ENCODE peak calls at places on chromosome 12, in five cellular contexts. K is IMR-90, G is neural progenitor cell, B is HCT116, S is SK-N-SH. P is an unnamed sample.

GRCh38 chr12:24742378-24742777 is 206.5 kb downstream of the BCAT1 start:
- DNase-seq in B (no peak), K (no peak), G (no peak), S (no peak), P (no peak)

GRCh38 chr12:18658829-18659228 is 79.0 kb downstream of the PLCZ1 start:
- DNase-seq in B (no peak), S (no peak), K (peak; percentile 15), G (no peak), P (no peak)

GRCh38 chr12:43776498-43776897 is 17.7 kb downstream of the IRAK4 start:
- DNase-seq in G (peak; percentile 36), S (peak; percentile 61), K (peak; percentile 45), B (peak; percentile 16), P (peak; percentile 46)

GRCh38 chr12:106065506-106065905 is 73.2 kb downstream of the NUAK1 start:
- DNase-seq in S (no peak), B (no peak), G (no peak), K (no peak), P (no peak)

GRCh38 chr12:20410746-20411145 is 42.4 kb downstream of the PDE3A start:
- DNase-seq in B (no peak), K (no peak), G (no peak), S (no peak), P (no peak)

GRCh38 chr12:105706321-105706972 is 376.0 kb downstream of the C12orf75 start:
- DNase-seq in B (no peak), S (no peak), G (peak; percentile 39), K (peak; percentile 70), P (no peak)

GRCh38 chr12:71710276-71711125 is 24.6 kb downstream of the TMEM19 start:
- DNase-seq in K (peak; percentile 91), B (peak; percentile 92), G (no peak), S (no peak), P (peak; percentile 64)

GRCh38 chr12:46855760-46856159 is 30.0 kb upstream of the SLC38A4 start:
- DNase-seq in G (no peak), K (no peak), B (no peak), S (no peak), P (no peak)

GRCh38 chr12:16221776-16222175 is 55.7 kb downstream of the SLC15A5 start:
- DNase-seq in G (no peak), S (no peak), B (no peak), K (no peak), P (no peak)

GRCh38 chr12:16229676-16230075 is 47.8 kb downstream of the SLC15A5 start:
- DNase-seq in G (no peak), B (no peak), S (no peak), K (no peak), P (no peak)

GRCh38 chr12:16224196-16224595 is 53.3 kb downstream of the SLC15A5 start:
- DNase-seq in S (no peak), G (no peak), B (no peak), K (no peak), P (no peak)

GRCh38 chr12:16228067-16228466 is 49.4 kb downstream of the SLC15A5 start:
- DNase-seq in B (no peak), S (no peak), K (no peak), G (no peak), P (no peak)

GRCh38 chr12:16225692-16226091 is 51.8 kb downstream of the SLC15A5 start:
- DNase-seq in K (no peak), G (no peak), S (no peak), B (no peak), P (no peak)
- H2AFZ ChIP-seq in K (no peak overlapping the region), G (no peak overlapping the region), S (no peak overlapping the region), B (no peak overlapping the region), P (no peak overlapping the region)

GRCh38 chr12:39958377-39958776 is 147.5 kb downstream of the SLC2A13 start:
- DNase-seq in B (no peak), S (no peak), K (no peak), G (peak; percentile 11), P (no peak)
- TF ChIP-seq CTCF in B (peak; percentile 11), S (peak; percentile 30), K (no peak), G (peak; percentile 42), P (no peak)

DNA sequence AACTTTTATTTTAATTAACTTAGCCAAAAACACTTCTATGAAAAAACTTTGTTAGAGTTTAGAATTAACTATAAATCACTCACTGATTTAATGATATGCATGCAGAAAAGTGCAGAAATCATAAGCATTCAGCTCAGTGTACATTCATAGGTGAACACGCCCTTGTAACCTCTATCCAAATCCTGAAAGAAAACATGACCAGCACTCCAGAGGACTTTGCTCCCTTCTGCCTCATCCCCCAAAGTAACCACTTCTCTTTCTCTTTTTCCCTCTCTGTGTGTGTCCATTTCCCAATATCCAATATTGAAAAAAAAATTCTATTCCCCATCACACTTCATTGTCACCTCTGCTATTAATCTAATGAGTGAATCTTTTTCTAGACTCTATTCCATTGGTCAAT is 197.1 kb upstream of the FAR2 start:
- DNase-seq in S (no peak), K (no peak), B (no peak), G (no peak), P (no peak)
- H2AFZ ChIP-seq in S (no peak overlapping the region), K (no peak overlapping the region), B (no peak overlapping the region), G (no peak overlapping the region), P (no peak overlapping the region)

DNA sequence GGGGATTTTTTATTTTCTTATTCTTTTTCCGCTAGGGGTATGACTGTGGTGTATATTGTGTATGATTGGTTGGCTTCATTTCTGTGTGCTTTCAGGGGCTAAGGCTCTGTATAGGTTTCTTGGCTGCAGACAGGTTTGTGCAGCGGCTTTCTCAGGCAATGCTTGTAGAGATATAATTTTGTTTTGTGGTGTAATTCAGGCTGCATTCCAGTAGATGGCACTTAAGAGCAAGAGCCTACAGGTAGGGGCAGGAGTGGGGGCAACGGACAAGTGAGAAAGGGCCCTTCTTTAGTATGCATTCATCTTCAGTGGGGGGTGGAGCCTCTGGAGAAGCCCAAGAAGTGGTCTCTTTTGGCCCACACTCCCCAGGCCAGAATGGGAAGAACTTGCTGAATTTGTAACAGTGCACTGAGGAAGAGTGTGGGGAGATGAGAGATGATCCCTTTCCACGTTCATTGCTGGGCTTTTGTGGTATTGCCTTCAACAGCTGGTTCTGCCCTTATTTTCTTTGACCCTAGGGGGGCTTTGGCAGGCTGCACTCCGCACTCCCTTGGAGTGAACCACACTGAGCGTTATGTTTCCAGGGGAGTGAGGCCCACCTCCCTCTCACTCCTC is 78.6 kb downstream of the IFNG-AS1 start:
- DNase-seq in B (peak; percentile 6), S (no peak), G (no peak), K (no peak), P (no peak)
- TF ChIP-seq CTCF in B (peak; percentile 23), S (peak; percentile 47), G (peak; percentile 41), K (peak; percentile 26), P (no peak)

GRCh38 chr12:118237908-118238307 is 102.0 kb downstream of the PEBP1 start:
- DNase-seq in K (peak; percentile 72), B (peak; percentile 28), S (no peak), G (no peak), P (peak; percentile 7)
- H2AFZ ChIP-seq in K (no peak overlapping the region), B (no peak overlapping the region), S (peak overlapping the region; percentile 27), G (no peak overlapping the region), P (no peak overlapping the region)